ENCODE peak calls at places on chromosome 1, in eight cellular contexts. One of them, this sample, is unnamed.

GRCh38 chr1:54768093-54768492 is 3.8 kb upstream of the PARS2 start:
- DNase-seq in NCI-H2081 treated with DMSO at 0.1 percent for 48 hours: no peak
- DNase-seq in Right ventricle myocardium inferior: no peak
- DNase-seq in activated CD8-positive, alpha-beta memory T cell treated with anti-CD3 and anti-CD28 coated beads for 1 hour: no peak
- DNase-seq in fibroblast of lung: peak; percentile 22
- DNase-seq in nucleus accumbens: no peak
- DNase-seq in NCI-H1436: peak; percentile 13
- DNase-seq in left kidney: peak; percentile 53
- DNase-seq in this sample: peak; percentile 13

GRCh38 chr1:168689726-168690602 is 39.0 kb downstream of the DPT start:
- DNase-seq in NCI-H2081 treated with DMSO at 0.1 percent for 48 hours: no peak
- DNase-seq in Right ventricle myocardium inferior: no peak
- DNase-seq in activated CD8-positive, alpha-beta memory T cell treated with anti-CD3 and anti-CD28 coated beads for 1 hour: no peak
- DNase-seq in fibroblast of lung: no peak
- DNase-seq in nucleus accumbens: no peak
- DNase-seq in NCI-H1436: no peak
- DNase-seq in left kidney: no peak
- DNase-seq in this sample: no peak

GRCh38 chr1:231493421-231494185 is 34.9 kb upstream of the TSNAX start:
- DNase-seq in NCI-H2081 treated with DMSO at 0.1 percent for 48 hours: no peak
- DNase-seq in Right ventricle myocardium inferior: no peak
- DNase-seq in activated CD8-positive, alpha-beta memory T cell treated with anti-CD3 and anti-CD28 coated beads for 1 hour: no peak
- DNase-seq in fibroblast of lung: peak; percentile 29
- DNase-seq in nucleus accumbens: no peak
- DNase-seq in NCI-H1436: no peak
- DNase-seq in left kidney: no peak
- DNase-seq in this sample: peak; percentile 45

GRCh38 chr1:44684525-44684924 is 10.0 kb downstream of the ARMH1 start:
- DNase-seq in NCI-H2081 treated with DMSO at 0.1 percent for 48 hours: no peak
- DNase-seq in Right ventricle myocardium inferior: no peak
- DNase-seq in activated CD8-positive, alpha-beta memory T cell treated with anti-CD3 and anti-CD28 coated beads for 1 hour: no peak
- DNase-seq in fibroblast of lung: no peak
- DNase-seq in nucleus accumbens: no peak
- DNase-seq in NCI-H1436: no peak
- DNase-seq in left kidney: no peak
- DNase-seq in this sample: no peak

GRCh38 chr1:196075621-196076020 is 532.6 kb downstream of the KCNT2 start:
- DNase-seq in NCI-H2081 treated with DMSO at 0.1 percent for 48 hours: no peak
- DNase-seq in Right ventricle myocardium inferior: no peak
- DNase-seq in activated CD8-positive, alpha-beta memory T cell treated with anti-CD3 and anti-CD28 coated beads for 1 hour: no peak
- DNase-seq in fibroblast of lung: no peak
- DNase-seq in nucleus accumbens: no peak
- DNase-seq in NCI-H1436: no peak
- DNase-seq in left kidney: no peak
- DNase-seq in this sample: no peak

GRCh38 chr1:109784551-109785252 is 21.0 kb upstream of the EPS8L3 start:
- DNase-seq in NCI-H2081 treated with DMSO at 0.1 percent for 48 hours: no peak
- DNase-seq in Right ventricle myocardium inferior: peak; percentile 34
- DNase-seq in activated CD8-positive, alpha-beta memory T cell treated with anti-CD3 and anti-CD28 coated beads for 1 hour: no peak
- DNase-seq in fibroblast of lung: no peak
- DNase-seq in nucleus accumbens: no peak
- DNase-seq in NCI-H1436: no peak
- DNase-seq in left kidney: no peak
- DNase-seq in this sample: no peak

GRCh38 chr1:80594013-80594412 is 1206.7 kb upstream of the ADGRL2 start:
- DNase-seq in NCI-H2081 treated with DMSO at 0.1 percent for 48 hours: no peak
- DNase-seq in Right ventricle myocardium inferior: no peak
- DNase-seq in activated CD8-positive, alpha-beta memory T cell treated with anti-CD3 and anti-CD28 coated beads for 1 hour: no peak
- DNase-seq in fibroblast of lung: no peak
- DNase-seq in nucleus accumbens: no peak
- DNase-seq in NCI-H1436: no peak
- DNase-seq in left kidney: peak; percentile 9
- DNase-seq in this sample: no peak

GRCh38 chr1:199867601-199868000 is 159.9 kb upstream of the NR5A2 start:
- DNase-seq in NCI-H2081 treated with DMSO at 0.1 percent for 48 hours: no peak
- DNase-seq in Right ventricle myocardium inferior: no peak
- DNase-seq in activated CD8-positive, alpha-beta memory T cell treated with anti-CD3 and anti-CD28 coated beads for 1 hour: no peak
- DNase-seq in fibroblast of lung: peak; percentile 31
- DNase-seq in nucleus accumbens: no peak
- DNase-seq in NCI-H1436: no peak
- DNase-seq in left kidney: no peak
- DNase-seq in this sample: peak; percentile 23

GRCh38 chr1:77416692-77417450 is 135.1 kb downstream of the AK5 start:
- DNase-seq in NCI-H2081 treated with DMSO at 0.1 percent for 48 hours: no peak
- DNase-seq in Right ventricle myocardium inferior: no peak
- DNase-seq in activated CD8-positive, alpha-beta memory T cell treated with anti-CD3 and anti-CD28 coated beads for 1 hour: no peak
- DNase-seq in fibroblast of lung: peak; percentile 39
- DNase-seq in nucleus accumbens: no peak
- DNase-seq in NCI-H1436: no peak
- DNase-seq in left kidney: no peak
- DNase-seq in this sample: peak; percentile 34

GRCh38 chr1:41810446-41810845 is 108.3 kb downstream of the HIVEP3 start:
- DNase-seq in NCI-H2081 treated with DMSO at 0.1 percent for 48 hours: no peak
- DNase-seq in Right ventricle myocardium inferior: no peak
- DNase-seq in activated CD8-positive, alpha-beta memory T cell treated with anti-CD3 and anti-CD28 coated beads for 1 hour: no peak
- DNase-seq in fibroblast of lung: peak; percentile 58
- DNase-seq in nucleus accumbens: no peak
- DNase-seq in NCI-H1436: no peak
- DNase-seq in left kidney: peak; percentile 87
- DNase-seq in this sample: peak; percentile 63

GRCh38 chr1:60049188-60049587 is 24.4 kb downstream of the C1orf87 start:
- DNase-seq in NCI-H2081 treated with DMSO at 0.1 percent for 48 hours: no peak
- DNase-seq in Right ventricle myocardium inferior: no peak
- DNase-seq in activated CD8-positive, alpha-beta memory T cell treated with anti-CD3 and anti-CD28 coated beads for 1 hour: no peak
- DNase-seq in fibroblast of lung: no peak
- DNase-seq in nucleus accumbens: no peak
- DNase-seq in NCI-H1436: no peak
- DNase-seq in left kidney: no peak
- DNase-seq in this sample: no peak

GRCh38 chr1:7470904-7471638 is 300.0 kb upstream of the VAMP3 start:
- DNase-seq in NCI-H2081 treated with DMSO at 0.1 percent for 48 hours: no peak
- DNase-seq in Right ventricle myocardium inferior: peak; percentile 80
- DNase-seq in activated CD8-positive, alpha-beta memory T cell treated with anti-CD3 and anti-CD28 coated beads for 1 hour: no peak
- DNase-seq in fibroblast of lung: peak; percentile 98
- DNase-seq in nucleus accumbens: no peak
- DNase-seq in NCI-H1436: no peak
- DNase-seq in left kidney: no peak
- DNase-seq in this sample: peak; percentile 99

This sample was measured in IMR-90.